ENCODE peak calls at places on chromosomes 2 and 18, in four cellular contexts. One of them, this sample, is unnamed.
A peak's percentile ranks its signal among the peaks of the same experiment; 100 is the strongest.

GRCh38 chr2:105690566-105690965 is 54.1 kb upstream of the NCK2 start:
- DNase-seq in cardiac fibroblast: no peak
- DNase-seq in lower leg skin: no peak
- DNase-seq in T-helper 9 cell: no peak
- DNase-seq in this sample: no peak

GRCh38 chr2:51237626-51238271 is 205.8 kb upstream of the NRXN1 start:
- DNase-seq in cardiac fibroblast: no peak
- DNase-seq in lower leg skin: no peak
- DNase-seq in T-helper 9 cell: no peak
- DNase-seq in this sample: no peak

GRCh38 chr2:68714866-68715265 is 19.7 kb upstream of the ARHGAP25 start:
- DNase-seq in cardiac fibroblast: peak; percentile 5
- DNase-seq in lower leg skin: peak; percentile 59
- DNase-seq in T-helper 9 cell: no peak
- DNase-seq in this sample: no peak

GRCh38 chr2:180618570-180618969 is 361.8 kb upstream of the UBE2E3 start:
- DNase-seq in cardiac fibroblast: peak; percentile 79
- DNase-seq in lower leg skin: no peak
- DNase-seq in T-helper 9 cell: no peak
- DNase-seq in this sample: no peak

GRCh38 chr18:66949419-66949818 is 345.5 kb upstream of the CDH19 start:
- DNase-seq in cardiac fibroblast: no peak
- DNase-seq in lower leg skin: no peak
- DNase-seq in T-helper 9 cell: no peak
- DNase-seq in this sample: no peak

GRCh38 chr2:30310955-30311354 is 79.6 kb downstream of the LBH start:
- DNase-seq in cardiac fibroblast: no peak
- DNase-seq in lower leg skin: no peak
- DNase-seq in T-helper 9 cell: no peak
- DNase-seq in this sample: no peak

GRCh38 chr18:78596794-78597193 is 382.8 kb upstream of the SALL3 start:
- DNase-seq in cardiac fibroblast: peak; percentile 2
- DNase-seq in lower leg skin: no peak
- DNase-seq in T-helper 9 cell: no peak
- DNase-seq in this sample: no peak

GRCh38 chr18:45019469-45019868 is 338.8 kb downstream of the SETBP1 start:
- DNase-seq in cardiac fibroblast: no peak
- DNase-seq in lower leg skin: no peak
- DNase-seq in T-helper 9 cell: no peak
- DNase-seq in this sample: no peak

GRCh38 chr18:49011291-49011746 is 60.6 kb upstream of the SMAD7 start:
- DNase-seq in cardiac fibroblast: no peak
- DNase-seq in lower leg skin: no peak
- DNase-seq in T-helper 9 cell: no peak
- DNase-seq in this sample: no peak

GRCh38 chr2:85971369-85971768 is 82.6 kb upstream of the ST3GAL5 start:
- DNase-seq in cardiac fibroblast: peak; percentile 41
- DNase-seq in lower leg skin: no peak
- DNase-seq in T-helper 9 cell: no peak
- DNase-seq in this sample: no peak

GRCh38 chr18:11175266-11175947 is 26.0 kb upstream of the PIEZO2 start:
- DNase-seq in cardiac fibroblast: peak; percentile 63
- DNase-seq in lower leg skin: no peak
- DNase-seq in T-helper 9 cell: no peak
- DNase-seq in this sample: no peak

GRCh38 chr2:37324536-37324785 is 172 bp downstream of the PRKD3 start:
- DNase-seq in cardiac fibroblast: peak; percentile 69
- DNase-seq in lower leg skin: peak; percentile 81
- DNase-seq in T-helper 9 cell: peak; percentile 59
- DNase-seq in this sample: peak; percentile 62

GRCh38 chr18:58113337-58113736 is 69.3 kb downstream of the NEDD4L start:
- DNase-seq in cardiac fibroblast: no peak
- DNase-seq in lower leg skin: no peak
- DNase-seq in T-helper 9 cell: no peak
- DNase-seq in this sample: no peak

GRCh38 chr2:183124222-183124956 is at the start of gene NUP35:
- DNase-seq in cardiac fibroblast: peak; percentile 93
- DNase-seq in lower leg skin: peak; percentile 89
- DNase-seq in T-helper 9 cell: peak; percentile 77
- DNase-seq in this sample: peak; percentile 80

GRCh38 chr18:13627639-13628038 is 98.7 kb downstream of the FAM210A start:
- DNase-seq in cardiac fibroblast: no peak
- DNase-seq in lower leg skin: no peak
- DNase-seq in T-helper 9 cell: no peak
- DNase-seq in this sample: no peak

GRCh38 chr18:39487932-39488331 is 1922.3 kb upstream of the CELF4 start:
- DNase-seq in cardiac fibroblast: no peak
- DNase-seq in lower leg skin: no peak
- DNase-seq in T-helper 9 cell: no peak
- DNase-seq in this sample: no peak

GRCh38 chr2:81598437-81598836 is 1293.9 kb upstream of the LRRTM1 start:
- DNase-seq in cardiac fibroblast: no peak
- DNase-seq in lower leg skin: no peak
- DNase-seq in T-helper 9 cell: no peak
- DNase-seq in this sample: no peak

GRCh38 chr2:134177351-134177931 is 76.4 kb upstream of the MGAT5 start:
- DNase-seq in cardiac fibroblast: no peak
- DNase-seq in lower leg skin: no peak
- DNase-seq in T-helper 9 cell: no peak
- DNase-seq in this sample: no peak

GRCh38 chr2:44093970-44094369 is 74.7 kb upstream of the PPM1B start:
- DNase-seq in cardiac fibroblast: no peak
- DNase-seq in lower leg skin: no peak
- DNase-seq in T-helper 9 cell: no peak
- DNase-seq in this sample: no peak

GRCh38 chr2:233487748-233488345 is 78.7 kb downstream of the USP40 start:
- DNase-seq in cardiac fibroblast: peak; percentile 36
- DNase-seq in lower leg skin: no peak
- DNase-seq in T-helper 9 cell: no peak
- DNase-seq in this sample: no peak

GRCh38 chr2:212249451-212249850 is 289.2 kb downstream of the ERBB4 start:
- DNase-seq in cardiac fibroblast: peak; percentile 59
- DNase-seq in lower leg skin: no peak
- DNase-seq in T-helper 9 cell: no peak
- DNase-seq in this sample: no peak

GRCh38 chr18:41237317-41237716 is 717.7 kb upstream of the PIK3C3 start:
- DNase-seq in cardiac fibroblast: no peak
- DNase-seq in lower leg skin: no peak
- DNase-seq in T-helper 9 cell: no peak
- DNase-seq in this sample: no peak

GRCh38 chr18:50649821-50650220 is 89.9 kb downstream of the MAPK4 start:
- DNase-seq in cardiac fibroblast: peak; percentile 10
- DNase-seq in lower leg skin: peak; percentile 31
- DNase-seq in T-helper 9 cell: no peak
- DNase-seq in this sample: no peak

GRCh38 chr2:26612034-26612433 is 29.1 kb downstream of the CIB4 start:
- DNase-seq in cardiac fibroblast: no peak
- DNase-seq in lower leg skin: no peak
- DNase-seq in T-helper 9 cell: no peak
- DNase-seq in this sample: no peak

GRCh38 chr2:242053921-242054320 is 184.4 kb downstream of the RTP5 start:
- DNase-seq in cardiac fibroblast: no peak
- DNase-seq in lower leg skin: no peak
- DNase-seq in T-helper 9 cell: no peak
- DNase-seq in this sample: no peak

GRCh38 chr2:109516445-109517117 is 97.2 kb downstream of the SEPTIN10 start:
- DNase-seq in cardiac fibroblast: peak; percentile 57
- DNase-seq in lower leg skin: no peak
- DNase-seq in T-helper 9 cell: no peak
- DNase-seq in this sample: no peak

GRCh38 chr18:44229693-44230108 is 451.0 kb upstream of the SETBP1 start:
- DNase-seq in cardiac fibroblast: peak; percentile 20
- DNase-seq in lower leg skin: peak; percentile 28
- DNase-seq in T-helper 9 cell: no peak
- DNase-seq in this sample: no peak

GRCh38 chr2:69203166-69203985 is 183.7 kb downstream of the GFPT1 start:
- DNase-seq in cardiac fibroblast: no peak
- DNase-seq in lower leg skin: no peak
- DNase-seq in T-helper 9 cell: no peak
- DNase-seq in this sample: no peak